ENCODE peak calls at places on chromosomes 5 and 9, in nine cellular contexts. E, N, P, U, M, V, F, Z and S are unnamed samples.

GRCh38 chr9:87547665-87548064 is 50.0 kb downstream of the DAPK1 start:
- DNase-seq in E (no peak), N (no peak), P (no peak), U (no peak), M (no peak), V (peak; percentile 69), F (no peak), Z (no peak), S (no peak)

GRCh38 chr5:172454355-172455086 is at the start of gene SH3PXD2B:
- DNase-seq in E (peak; percentile 44), N (peak; percentile 55), P (peak; percentile 13), U (peak; percentile 59), M (peak; percentile 83), V (peak; percentile 66), F (no peak), Z (peak; percentile 79), S (no peak)

GRCh38 chr5:179212870-179213269 is 132.4 kb downstream of the ADAMTS2 start:
- DNase-seq in E (no peak), N (no peak), P (no peak), U (no peak), M (no peak), V (no peak), F (no peak), Z (no peak), S (no peak)

GRCh38 chr5:68379275-68380026 is 163.9 kb downstream of the PIK3R1 start:
- DNase-seq in E (no peak), N (no peak), P (no peak), U (no peak), M (no peak), V (peak; percentile 65), F (no peak), Z (no peak), S (no peak)

GRCh38 chr9:68685770-68686169 is 19.3 kb upstream of the PIP5K1B start:
- DNase-seq in E (peak; percentile 20), N (peak; percentile 49), P (no peak), U (no peak), M (peak; percentile 60), V (no peak), F (no peak), Z (peak; percentile 51), S (no peak)

GRCh38 chr9:6305954-6306563 is 22.1 kb upstream of the TPD52L3 start:
- DNase-seq in E (peak; percentile 38), N (peak; percentile 40), P (no peak), U (no peak), M (peak; percentile 16), V (no peak), F (no peak), Z (no peak), S (no peak)

GRCh38 chr9:4038182-4038723 is 261.6 kb downstream of the GLIS3 start:
- DNase-seq in E (no peak), N (no peak), P (no peak), U (no peak), M (no peak), V (no peak), F (no peak), Z (no peak), S (no peak)

GRCh38 chr5:121090822-121091221 is 626.7 kb downstream of the PRR16 start:
- DNase-seq in E (no peak), N (no peak), P (no peak), U (no peak), M (no peak), V (no peak), F (no peak), Z (no peak), S (no peak)

GRCh38 chr5:133189881-133190280 is 138.1 kb downstream of the HSPA4 start:
- DNase-seq in E (no peak), N (no peak), P (no peak), U (no peak), M (no peak), V (no peak), F (no peak), Z (no peak), S (no peak)

GRCh38 chr9:114853071-114853865 is 47.4 kb upstream of the TNFSF15 start:
- DNase-seq in E (no peak), N (no peak), P (no peak), U (no peak), M (no peak), V (no peak), F (no peak), Z (no peak), S (no peak)

GRCh38 chr5:139385061-139385889 is 2.2 kb upstream of the SLC23A1 start:
- DNase-seq in E (no peak), N (no peak), P (no peak), U (no peak), M (no peak), V (no peak), F (no peak), Z (no peak), S (no peak)

GRCh38 chr5:132495672-132496630 is 5.4 kb upstream of the IRF1 start:
- DNase-seq in E (peak; percentile 80), N (peak; percentile 92), P (peak; percentile 79), U (peak; percentile 81), M (peak; percentile 54), V (peak; percentile 96), F (peak; percentile 80), Z (peak; percentile 90), S (peak; percentile 95)